ENCODE peak calls at places on chromosome 6, in ten cellular contexts. D is substantia nigra, Y is OCI-LY7, P is tibial artery, E is left ventricle myocardium inferior, H is caudate nucleus, U is heart left ventricle, S is prostate gland, V is Panc1, W is HL-60. F is an unnamed sample.

GRCh38 chr6:47944846-47945245 is 163.0 kb downstream of the OPN5 start:
- DNase-seq in D (no peak), Y (no peak), P (no peak), E (no peak), H (no peak), U (no peak), S (no peak), V (no peak), W (no peak), F (no peak)

GRCh38 chr6:127539292-127539691 is 20.2 kb upstream of the MTCL3 start:
- DNase-seq in D (no peak), Y (peak), P (no peak), E (no peak), H (no peak), U (no peak), S (no peak), V (no peak), W (no peak), F (peak)

GRCh38 chr6:21756487-21756886 is 162.9 kb downstream of the SOX4 start:
- DNase-seq in D (no peak), Y (no peak), P (no peak), E (no peak), H (no peak), U (no peak), S (no peak), V (no peak), W (no peak), F (no peak)

GRCh38 chr6:81450180-81450579 is 302.3 kb downstream of the TENT5A start:
- DNase-seq in D (no peak), Y (no peak), P (no peak), E (no peak), H (no peak), U (no peak), S (no peak), V (no peak), W (no peak), F (peak)

GRCh38 chr6:90202156-90202555 is 94.5 kb downstream of the BACH2 start:
- DNase-seq in D (no peak), Y (no peak), P (no peak), E (no peak), H (no peak), U (no peak), S (no peak), V (no peak), W (no peak), F (no peak)

GRCh38 chr6:167825759-167826229 is 917 bp upstream of the AFDN start:
- DNase-seq in D (no peak), Y (no peak), P (peak), E (peak), H (no peak), U (peak), S (peak), V (no peak), W (no peak), F (no peak)

GRCh38 chr6:13709698-13710551 is 1.7 kb downstream of the RANBP9 start:
- DNase-seq in D (no peak), Y (peak), P (no peak), E (no peak), H (no peak), U (no peak), S (no peak), V (no peak), W (no peak), F (peak)

GRCh38 chr6:149862901-149863595 is 1.1 kb downstream of the LRP11 start:
- DNase-seq in D (peak), Y (peak), P (peak), E (peak), H (peak), U (peak), S (peak), V (no peak), W (peak), F (peak)

GRCh38 chr6:52254731-52255378 is 10.6 kb upstream of the IL17F start:
- DNase-seq in D (no peak), Y (no peak), P (no peak), E (no peak), H (no peak), U (no peak), S (no peak), V (no peak), W (no peak), F (no peak)

GRCh38 chr6:23218751-23219150 is 649.4 kb downstream of the HDGFL1 start:
- DNase-seq in D (no peak), Y (no peak), P (no peak), E (no peak), H (no peak), U (no peak), S (no peak), V (no peak), W (no peak), F (no peak)

GRCh38 chr6:144878577-144878976 is 593.4 kb downstream of the UTRN start:
- DNase-seq in D (no peak), Y (no peak), P (no peak), E (no peak), H (no peak), U (no peak), S (no peak), V (no peak), W (no peak), F (no peak)

GRCh38 chr6:155171109-155171746 is 92.6 kb upstream of the CLDN20 start:
- DNase-seq in D (no peak), Y (no peak), P (peak), E (no peak), H (no peak), U (peak), S (no peak), V (no peak), W (no peak), F (peak)

GRCh38 chr6:105364243-105364642 is 38.6 kb downstream of the PREP start:
- DNase-seq in D (no peak), Y (no peak), P (no peak), E (no peak), H (no peak), U (no peak), S (no peak), V (no peak), W (no peak), F (no peak)

DNA sequence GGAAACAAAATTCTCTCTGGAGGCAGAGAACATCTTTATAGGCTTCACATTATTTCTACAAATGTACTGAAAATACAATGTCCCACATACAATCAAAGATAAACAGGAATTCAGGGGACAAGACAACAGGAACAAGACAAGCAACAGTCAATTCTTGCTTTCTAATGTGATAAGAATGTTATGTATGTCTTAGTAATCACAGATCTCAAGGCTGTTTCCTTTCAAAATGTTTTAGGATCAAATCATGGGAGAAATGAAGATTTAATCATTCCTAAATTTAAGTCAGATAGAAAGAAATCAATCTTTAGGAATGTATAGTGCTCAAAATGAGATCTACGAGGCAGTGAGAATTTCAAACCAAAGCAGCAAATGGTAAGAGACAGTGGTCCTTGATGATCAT is 32.1 kb downstream of the NEDD9 start:
- DNase-seq in D (no peak), Y (no peak), P (no peak), E (no peak), H (no peak), U (no peak), S (no peak), V (no peak), W (no peak), F (peak)
- H3K27ac ChIP-seq in D (no peak), Y (no peak), P (no peak), E (peak), H (no peak), U (no peak), S (no peak), V (no peak), W (no peak), F (peak)

DNA sequence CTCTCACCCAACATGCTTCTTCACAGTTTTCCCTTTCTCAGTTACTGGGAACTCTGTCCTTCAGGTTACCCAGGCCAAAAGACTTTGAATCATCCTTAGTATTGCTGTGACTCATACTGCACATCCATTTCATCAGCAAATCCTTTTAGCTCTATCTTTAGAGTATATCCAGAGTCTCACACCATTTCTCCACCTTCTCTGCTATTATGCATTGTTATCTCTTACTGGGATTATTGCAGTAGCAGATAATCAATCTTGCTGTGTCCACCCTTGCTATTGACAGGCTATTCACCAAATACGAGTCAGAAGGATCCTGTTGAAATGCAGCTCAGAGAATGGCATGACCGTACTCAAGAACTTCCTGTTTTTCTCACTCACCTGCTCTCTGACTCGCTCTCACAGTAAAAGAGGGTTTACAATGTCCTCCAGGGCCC is 57.3 kb downstream of the BCKDHB start:
- DNase-seq in D (no peak), Y (peak), P (no peak), E (no peak), H (no peak), U (no peak), S (no peak), V (peak), W (no peak), F (peak)
- H3K27ac ChIP-seq in D (no peak), Y (no peak), P (no peak), E (no peak), H (no peak), U (no peak), S (no peak), V (no peak), W (no peak), F (peak)

DNA sequence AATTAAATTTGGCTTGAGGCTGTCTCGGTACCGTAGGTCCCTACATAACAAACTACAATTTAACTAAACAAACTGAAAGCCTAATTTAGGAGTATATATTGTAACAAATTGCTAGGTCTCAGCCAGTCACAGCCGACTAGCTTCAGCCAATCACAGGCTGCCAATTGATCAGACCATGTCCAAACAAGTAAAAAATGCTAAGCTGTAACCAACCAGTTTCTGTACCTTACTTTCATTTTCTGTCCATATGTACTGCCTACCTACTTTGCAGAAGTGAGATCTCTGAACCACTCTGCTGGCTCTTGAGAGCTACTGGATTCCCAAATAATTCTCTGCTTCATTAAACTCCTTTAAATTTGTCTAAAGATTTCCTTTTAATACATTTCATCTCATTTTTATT is 648.0 kb upstream of the GJE1 start:
- DNase-seq in D (no peak), Y (peak), P (no peak), E (no peak), H (no peak), U (no peak), S (no peak), V (no peak), W (peak), F (no peak)
- H3K27ac ChIP-seq in D (no peak), Y (peak), P (peak), E (peak), H (no peak), U (no peak), S (no peak), V (peak), W (peak), F (no peak)

DNA sequence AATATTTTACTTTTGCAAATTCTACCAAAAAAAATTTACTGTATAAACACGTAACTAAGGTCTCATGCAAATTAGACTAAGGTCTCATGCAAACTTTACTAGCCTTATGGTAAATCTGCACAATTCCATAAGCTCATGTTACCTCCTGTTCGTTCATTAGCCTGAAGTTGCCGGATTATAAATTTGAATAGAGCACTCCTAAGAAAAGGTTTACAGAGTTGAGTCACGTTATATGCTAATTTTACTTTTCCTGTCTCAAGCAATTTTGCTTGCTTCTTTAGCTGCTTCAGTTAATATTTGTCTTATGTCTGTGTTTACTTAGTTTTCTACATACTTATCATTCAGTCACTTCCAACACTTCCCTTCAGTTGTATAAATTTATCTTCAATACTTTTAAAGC is 1434.0 kb upstream of the EYS start:
- DNase-seq in D (no peak), Y (no peak), P (no peak), E (no peak), H (no peak), U (no peak), S (no peak), V (no peak), W (no peak), F (no peak)
- H3K27ac ChIP-seq in D (no peak), Y (no peak), P (no peak), E (no peak), H (no peak), U (no peak), S (no peak), V (no peak), W (no peak), F (no peak)

DNA sequence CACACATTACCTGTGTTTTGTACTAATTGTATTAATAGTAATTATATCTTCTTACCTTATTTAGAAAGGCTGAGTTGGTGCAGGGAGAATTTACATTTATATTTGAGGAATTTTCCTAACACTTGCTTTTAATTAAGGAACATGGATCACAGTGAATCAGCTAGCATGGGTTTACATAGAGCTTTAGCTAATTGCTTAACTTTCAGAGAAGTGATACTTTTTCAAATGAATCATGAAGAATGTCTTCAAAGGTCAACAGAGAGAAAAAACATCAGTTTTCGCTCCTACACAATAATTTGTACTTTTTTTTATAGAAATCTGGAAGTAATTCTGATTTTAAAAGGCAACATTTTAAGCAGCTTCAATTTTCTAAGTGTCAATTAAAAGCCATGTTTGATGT is 195.0 kb upstream of the HEY2 start:
- DNase-seq in D (no peak), Y (no peak), P (no peak), E (no peak), H (no peak), U (no peak), S (no peak), V (no peak), W (no peak), F (no peak)
- H3K27ac ChIP-seq in D (no peak), Y (no peak), P (no peak), E (no peak), H (no peak), U (no peak), S (no peak), V (no peak), W (no peak), F (no peak)

DNA sequence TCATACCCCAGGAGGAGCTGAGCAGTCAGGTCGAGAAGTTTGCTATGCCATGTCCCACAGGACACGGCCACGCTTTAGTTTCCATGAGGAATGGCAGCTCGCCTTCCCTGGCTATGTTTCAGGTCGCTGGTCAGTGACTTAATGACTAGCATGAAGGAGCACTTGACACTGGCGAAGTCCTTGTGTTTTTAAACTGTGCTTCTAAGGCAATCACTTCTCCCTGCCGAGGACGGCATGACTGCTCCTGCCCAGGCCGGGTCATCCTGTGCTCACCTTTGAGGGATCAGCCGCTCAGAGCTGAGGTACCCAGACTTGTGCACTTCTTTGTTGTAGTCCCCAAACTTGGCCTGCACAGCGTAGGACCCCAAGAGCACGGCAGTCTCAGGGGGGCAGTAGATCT is 34.1 kb downstream of the EZR start:
- DNase-seq in D (no peak), Y (no peak), P (no peak), E (no peak), H (no peak), U (no peak), S (no peak), V (no peak), W (no peak), F (no peak)
- H3K27ac ChIP-seq in D (no peak), Y (no peak), P (no peak), E (no peak), H (no peak), U (no peak), S (no peak), V (no peak), W (no peak), F (peak)

DNA sequence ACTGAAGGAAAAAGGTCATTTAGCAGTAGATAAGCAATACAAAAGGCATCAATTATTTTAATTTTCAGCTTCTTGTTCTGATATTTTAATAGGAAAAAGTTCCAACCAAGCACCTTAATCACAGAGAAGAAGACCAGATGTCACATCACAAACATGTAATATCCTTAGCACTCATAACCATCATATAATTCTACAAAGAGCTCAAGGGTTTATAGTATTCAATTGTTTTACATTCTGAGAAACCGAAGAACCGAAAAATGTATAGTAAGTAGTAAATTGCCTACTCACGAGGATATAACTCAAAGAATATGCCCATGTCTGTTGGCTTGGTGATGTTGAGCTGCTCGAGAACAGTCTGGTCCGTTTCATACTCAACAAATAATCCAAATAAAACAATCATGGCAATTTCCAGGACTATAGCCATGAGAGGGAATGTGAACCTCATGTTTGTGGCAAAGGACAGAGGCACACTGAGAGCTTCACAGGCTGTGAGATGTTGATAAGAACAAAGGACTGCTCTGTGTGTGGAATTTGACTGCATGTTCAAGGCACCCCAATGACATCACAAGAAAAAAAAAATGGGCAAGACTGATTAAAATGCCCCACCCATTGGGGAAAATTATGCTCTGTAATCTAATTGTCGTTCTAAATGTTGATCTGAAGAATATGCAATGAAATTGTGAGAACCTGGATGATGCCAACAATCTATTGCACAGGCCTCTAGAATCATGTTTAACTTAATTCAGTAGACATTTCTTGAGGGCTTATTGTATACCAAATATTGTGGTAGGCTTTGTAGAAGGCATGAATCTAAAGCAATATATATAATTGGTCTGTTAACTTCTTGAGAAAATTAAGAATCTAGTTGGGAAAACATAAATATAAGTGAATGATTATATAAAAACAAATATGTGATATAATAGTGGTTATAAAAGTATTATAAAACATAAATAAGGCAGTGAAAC is at the start of gene RHAG:
- DNase-seq in D (no peak), Y (no peak), P (no peak), E (no peak), H (no peak), U (no peak), S (no peak), V (no peak), W (no peak), F (no peak)
- H3K27ac ChIP-seq in D (no peak), Y (no peak), P (no peak), E (no peak), H (no peak), U (no peak), S (no peak), V (no peak), W (no peak), F (no peak)

GRCh38 chr6:161405418-161405817 is 131.6 kb upstream of the AGPAT4 start:
- DNase-seq in D (no peak), Y (no peak), P (no peak), E (no peak), H (no peak), U (no peak), S (no peak), V (no peak), W (no peak), F (no peak)
- H3K27ac ChIP-seq in D (no peak), Y (no peak), P (no peak), E (no peak), H (no peak), U (no peak), S (no peak), V (no peak), W (no peak), F (no peak)

F was measured in astrocyte.